ENCODE peak calls at places on chromosomes 3 and 15, in six cellular contexts. Z, R, Q, B, S and K are unnamed samples.

GRCh38 chr15:92118162-92118935 is 264.8 kb downstream of the SLCO3A1 start:
- DNase-seq in Z (peak; percentile 39), R (no peak), Q (no peak), B (no peak), S (no peak), K (no peak)

GRCh38 chr15:44038801-44039200 is 156.3 kb downstream of the FRMD5 start:
- DNase-seq in Z (peak; percentile 87), R (no peak), Q (no peak), B (no peak), S (no peak), K (no peak)

GRCh38 chr15:89052474-89052873 is 35.8 kb upstream of the ABHD2 start:
- DNase-seq in Z (peak; percentile 43), R (no peak), Q (no peak), B (no peak), S (no peak), K (no peak)

GRCh38 chr15:92733934-92734521 is 78.5 kb upstream of the FAM174B start:
- DNase-seq in Z (peak; percentile 52), R (no peak), Q (no peak), B (no peak), S (peak; percentile 9), K (no peak)

GRCh38 chr3:29280675-29281264 is at the start of gene RBMS3:
- DNase-seq in Z (peak; percentile 96), R (no peak), Q (peak; percentile 77), B (peak; percentile 84), S (peak; percentile 8), K (no peak)

GRCh38 chr3:28286595-28286994 is 45.2 kb downstream of the CMC1 start:
- DNase-seq in Z (peak; percentile 49), R (no peak), Q (no peak), B (no peak), S (peak; percentile 28), K (no peak)

GRCh38 chr3:42605550-42606173 is 5.2 kb downstream of the NKTR start:
- DNase-seq in Z (peak; percentile 12), R (no peak), Q (no peak), B (no peak), S (no peak), K (no peak)

GRCh38 chr3:49928511-49929017 is 1.0 kb downstream of the MON1A start:
- DNase-seq in Z (peak; percentile 32), R (no peak), Q (no peak), B (peak; percentile 55), S (no peak), K (no peak)

GRCh38 chr15:58951388-58952060 is 18.0 kb upstream of the SLTM start:
- DNase-seq in Z (peak; percentile 33), R (no peak), Q (no peak), B (no peak), S (no peak), K (no peak)

GRCh38 chr3:191440532-191440931 is 20.4 kb upstream of the PYDC2 start:
- DNase-seq in Z (no peak), R (no peak), Q (no peak), B (no peak), S (no peak), K (no peak)

GRCh38 chr15:55241895-55242294 is 45.2 kb upstream of the RSL24D1 start:
- DNase-seq in Z (no peak), R (no peak), Q (no peak), B (no peak), S (no peak), K (no peak)

GRCh38 chr3:50003216-50003615 is 63.3 kb downstream of the RBM6 start:
- DNase-seq in Z (no peak), R (no peak), Q (no peak), B (no peak), S (no peak), K (no peak)

GRCh38 chr15:58298883-58299282 is 132.9 kb upstream of the LIPC start:
- DNase-seq in Z (no peak), R (no peak), Q (no peak), B (no peak), S (no peak), K (no peak)